ENCODE peak calls at places on chromosomes 5 and 9, in six cellular contexts. W, M, P, Y, R and K are unnamed samples.

GRCh38 chr9:105842023-105842644 is 147.8 kb downstream of the TMEM38B start:
- DNase-seq in Y (peak), P (no peak), R (peak), W (peak), M (no peak), K (peak)

GRCh38 chr5:97545446-97545845 is 362.4 kb upstream of the RIOK2 start:
- DNase-seq in M (no peak), Y (no peak), P (no peak), R (no peak), W (no peak), K (no peak)

GRCh38 chr9:96135071-96135825 is 166.7 kb downstream of the HSD17B3 start:
- DNase-seq in W (no peak), Y (peak), P (no peak), M (no peak), R (peak), K (no peak)

GRCh38 chr9:34591091-34591910 is 1.8 kb upstream of the CNTFR start:
- DNase-seq in M (peak), Y (no peak), W (peak), P (peak), R (peak), K (no peak)

GRCh38 chr9:88852794-88853193 is 138.5 kb upstream of the S1PR3 start:
- DNase-seq in M (no peak), R (peak), W (no peak), P (no peak), Y (peak), K (peak)

GRCh38 chr5:9861664-9862256 is 231.6 kb upstream of the TAS2R1 start:
- DNase-seq in W (no peak), R (peak), M (no peak), P (no peak), Y (peak), K (peak)

GRCh38 chr9:96015876-96016686 is 140.6 kb downstream of the ERCC6L2 start:
- DNase-seq in W (peak), P (no peak), R (no peak), M (no peak), Y (peak), K (no peak)

GRCh38 chr9:37801287-37801850 is 772 bp downstream of the DCAF10 start:
- DNase-seq in Y (no peak), M (peak), W (peak), R (no peak), P (peak), K (no peak)

GRCh38 chr9:123338710-123339665 is 17.0 kb upstream of the CRB2 start:
- DNase-seq in R (no peak), P (peak), Y (no peak), W (no peak), M (peak), K (no peak)

GRCh38 chr9:76032652-76033373 is 142.3 kb downstream of the PCSK5 start:
- DNase-seq in W (no peak), Y (no peak), M (no peak), P (no peak), R (no peak), K (no peak)

GRCh38 chr5:177473461-177473991 is at the start of gene DBN1:
- DNase-seq in P (no peak), Y (no peak), M (no peak), W (no peak), R (no peak), K (no peak)

GRCh38 chr9:81113408-81114124 is 575.8 kb downstream of the TLE1 start:
- DNase-seq in W (no peak), Y (no peak), P (no peak), M (no peak), R (no peak), K (no peak)

GRCh38 chr5:111072949-111073682 is 1.6 kb downstream of the TSLP start:
- DNase-seq in W (peak), P (peak), Y (no peak), R (peak), M (peak), K (no peak)

GRCh38 chr9:17216011-17216410 is 81.2 kb downstream of the CNTLN start:
- DNase-seq in P (no peak), Y (no peak), W (no peak), R (no peak), M (no peak), K (no peak)

GRCh38 chr9:125277411-125277810 is 15.8 kb downstream of the GAPVD1 start:
- DNase-seq in R (no peak), W (no peak), Y (no peak), M (no peak), P (no peak), K (no peak)

GRCh38 chr5:156411131-156411727 is 84.3 kb downstream of the SGCD start:
- DNase-seq in P (no peak), R (no peak), M (no peak), Y (peak), W (no peak), K (peak)

GRCh38 chr5:3596261-3596825 is 711 bp downstream of the IRX1 start:
- DNase-seq in W (no peak), R (no peak), Y (no peak), M (no peak), P (no peak), K (no peak)

GRCh38 chr5:1199649-1200494 is 1.5 kb upstream of the SLC6A19 start:
- DNase-seq in Y (no peak), M (no peak), R (no peak), P (peak), W (peak), K (no peak)

GRCh38 chr9:32677931-32678330 is 42.5 kb upstream of the TAF1L start:
- DNase-seq in M (no peak), P (no peak), W (no peak), Y (peak), R (no peak), K (no peak)

GRCh38 chr5:61228229-61228628 is 66.0 kb upstream of the SMIM15 start:
- DNase-seq in P (no peak), W (no peak), R (no peak), M (no peak), Y (no peak), K (no peak)

GRCh38 chr5:127612441-127613141 is 36.3 kb upstream of the CTXN3 start:
- DNase-seq in R (no peak), Y (no peak), M (no peak), W (peak), P (no peak), K (no peak)

GRCh38 chr5:5351288-5352089 is 71.0 kb upstream of the ICE1 start:
- DNase-seq in W (no peak), P (no peak), Y (no peak), M (no peak), R (peak), K (peak)

GRCh38 chr5:42491699-42492098 is 68.5 kb downstream of the GHR start:
- DNase-seq in W (no peak), P (no peak), M (no peak), R (no peak), Y (no peak), K (no peak)

GRCh38 chr9:38084556-38084880 is 15.5 kb upstream of the SHB start:
- DNase-seq in P (peak), Y (no peak), R (no peak), W (no peak), M (no peak), K (no peak)

GRCh38 chr5:27275353-27275752 is 237.0 kb upstream of the CDH9 start:
- DNase-seq in R (no peak), M (no peak), W (no peak), Y (no peak), P (no peak), K (no peak)

GRCh38 chr5:54518146-54519082 is 855 bp downstream of the SNX18 start:
- DNase-seq in P (peak), Y (no peak), R (no peak), M (peak), W (peak), K (no peak)

GRCh38 chr9:5629312-5630037 is 568 bp downstream of the RIC1 start:
- DNase-seq in W (peak), M (peak), Y (no peak), P (peak), R (no peak), K (no peak)

GRCh38 chr5:11724947-11725346 is 179.3 kb downstream of the CTNND2 start:
- DNase-seq in W (no peak), Y (no peak), R (no peak), M (no peak), P (no peak), K (no peak)

GRCh38 chr9:136662326-136662655 is 425 bp upstream of the EGFL7 start:
- DNase-seq in M (no peak), R (no peak), P (no peak), W (no peak), Y (no peak), K (no peak)

GRCh38 chr9:116377179-116377790 is 223.7 kb downstream of the PAPPA start:
- DNase-seq in W (no peak), R (peak), P (no peak), Y (no peak), M (no peak), K (no peak)

GRCh38 chr5:173315495-173316352 is 12.5 kb downstream of the STC2 start:
- DNase-seq in Y (no peak), M (no peak), P (no peak), R (peak), W (no peak), K (peak)